ENCODE peak calls at places on chromosomes 6 and 20, in seven cellular contexts. One of them, this sample, is unnamed.
A peak's percentile ranks its signal among the peaks of the same experiment; 100 is the strongest.

GRCh38 chr6:31752739-31753319 is 9.6 kb upstream of the SAPCD1 start:
- DNase-seq in substantia nigra: no peak
- DNase-seq in GOT3: no peak
- DNase-seq in activated CD8-positive, alpha-beta T cell treated with anti-CD3 and anti-CD28 coated beads for 36 hours: no peak
- DNase-seq in astrocyte of the cerebellum: no peak
- DNase-seq in right cardiac atrium: no peak
- DNase-seq in tibial artery: no peak
- DNase-seq in this sample: no peak

GRCh38 chr20:13671500-13672288 is 33.0 kb upstream of the TASP1 start:
- DNase-seq in substantia nigra: no peak
- DNase-seq in GOT3: no peak
- DNase-seq in activated CD8-positive, alpha-beta T cell treated with anti-CD3 and anti-CD28 coated beads for 36 hours: no peak
- DNase-seq in astrocyte of the cerebellum: peak; percentile 55
- DNase-seq in right cardiac atrium: peak; percentile 30
- DNase-seq in tibial artery: no peak
- DNase-seq in this sample: no peak

GRCh38 chr20:62227977-62228958 is 8.2 kb upstream of the HRH3 start:
- DNase-seq in substantia nigra: no peak
- DNase-seq in GOT3: no peak
- DNase-seq in activated CD8-positive, alpha-beta T cell treated with anti-CD3 and anti-CD28 coated beads for 36 hours: no peak
- DNase-seq in astrocyte of the cerebellum: no peak
- DNase-seq in right cardiac atrium: no peak
- DNase-seq in tibial artery: no peak
- DNase-seq in this sample: no peak

GRCh38 chr6:52571099-52571755 is 5.6 kb downstream of the TRAM2 start:
- DNase-seq in substantia nigra: no peak
- DNase-seq in GOT3: no peak
- DNase-seq in activated CD8-positive, alpha-beta T cell treated with anti-CD3 and anti-CD28 coated beads for 36 hours: no peak
- DNase-seq in astrocyte of the cerebellum: no peak
- DNase-seq in right cardiac atrium: no peak
- DNase-seq in tibial artery: peak; percentile 79
- DNase-seq in this sample: no peak

GRCh38 chr20:38842558-38842981 is 37.1 kb downstream of the PPP1R16B start:
- DNase-seq in substantia nigra: no peak
- DNase-seq in GOT3: no peak
- DNase-seq in activated CD8-positive, alpha-beta T cell treated with anti-CD3 and anti-CD28 coated beads for 36 hours: peak; percentile 88
- DNase-seq in astrocyte of the cerebellum: no peak
- DNase-seq in right cardiac atrium: no peak
- DNase-seq in tibial artery: no peak
- DNase-seq in this sample: no peak

GRCh38 chr6:53666271-53666626 is 693 bp upstream of the KLHL31 start:
- DNase-seq in substantia nigra: no peak
- DNase-seq in GOT3: no peak
- DNase-seq in activated CD8-positive, alpha-beta T cell treated with anti-CD3 and anti-CD28 coated beads for 36 hours: no peak
- DNase-seq in astrocyte of the cerebellum: no peak
- DNase-seq in right cardiac atrium: no peak
- DNase-seq in tibial artery: no peak
- DNase-seq in this sample: no peak

GRCh38 chr20:10362674-10363073 is 71.3 kb downstream of the MKKS start:
- DNase-seq in substantia nigra: no peak
- DNase-seq in GOT3: no peak
- DNase-seq in activated CD8-positive, alpha-beta T cell treated with anti-CD3 and anti-CD28 coated beads for 36 hours: no peak
- DNase-seq in astrocyte of the cerebellum: no peak
- DNase-seq in right cardiac atrium: no peak
- DNase-seq in tibial artery: no peak
- DNase-seq in this sample: no peak

GRCh38 chr20:36384022-36384619 is 78.0 kb downstream of the DLGAP4 start:
- DNase-seq in substantia nigra: no peak
- DNase-seq in GOT3: no peak
- DNase-seq in activated CD8-positive, alpha-beta T cell treated with anti-CD3 and anti-CD28 coated beads for 36 hours: peak; percentile 62
- DNase-seq in astrocyte of the cerebellum: no peak
- DNase-seq in right cardiac atrium: no peak
- DNase-seq in tibial artery: no peak
- DNase-seq in this sample: no peak

GRCh38 chr6:24307881-24308280 is 50.0 kb downstream of the DCDC2 start:
- DNase-seq in substantia nigra: no peak
- DNase-seq in GOT3: no peak
- DNase-seq in activated CD8-positive, alpha-beta T cell treated with anti-CD3 and anti-CD28 coated beads for 36 hours: no peak
- DNase-seq in astrocyte of the cerebellum: peak; percentile 32
- DNase-seq in right cardiac atrium: no peak
- DNase-seq in tibial artery: no peak
- DNase-seq in this sample: peak; percentile 72

GRCh38 chr20:48990467-48990866 is 55.6 kb upstream of the CSE1L start:
- DNase-seq in substantia nigra: no peak
- DNase-seq in GOT3: no peak
- DNase-seq in activated CD8-positive, alpha-beta T cell treated with anti-CD3 and anti-CD28 coated beads for 36 hours: no peak
- DNase-seq in astrocyte of the cerebellum: no peak
- DNase-seq in right cardiac atrium: no peak
- DNase-seq in tibial artery: no peak
- DNase-seq in this sample: no peak

GRCh38 chr20:1094706-1095220 is 23.6 kb upstream of the PSMF1 start:
- DNase-seq in substantia nigra: no peak
- DNase-seq in GOT3: no peak
- DNase-seq in activated CD8-positive, alpha-beta T cell treated with anti-CD3 and anti-CD28 coated beads for 36 hours: no peak
- DNase-seq in astrocyte of the cerebellum: no peak
- DNase-seq in right cardiac atrium: no peak
- DNase-seq in tibial artery: no peak
- DNase-seq in this sample: no peak

GRCh38 chr6:163180874-163181541 is 233.5 kb upstream of the QKI start:
- DNase-seq in substantia nigra: peak; percentile 85
- DNase-seq in GOT3: peak; percentile 18
- DNase-seq in activated CD8-positive, alpha-beta T cell treated with anti-CD3 and anti-CD28 coated beads for 36 hours: peak; percentile 35
- DNase-seq in astrocyte of the cerebellum: peak; percentile 22
- DNase-seq in right cardiac atrium: peak; percentile 80
- DNase-seq in tibial artery: peak; percentile 74
- DNase-seq in this sample: peak; percentile 23

GRCh38 chr6:137095651-137096238 is 51.0 kb upstream of the IL20RA start:
- DNase-seq in substantia nigra: no peak
- DNase-seq in GOT3: no peak
- DNase-seq in activated CD8-positive, alpha-beta T cell treated with anti-CD3 and anti-CD28 coated beads for 36 hours: peak; percentile 36
- DNase-seq in astrocyte of the cerebellum: no peak
- DNase-seq in right cardiac atrium: no peak
- DNase-seq in tibial artery: no peak
- DNase-seq in this sample: no peak

GRCh38 chr6:72953901-72954494 is 271.3 kb downstream of the KHDC1L start:
- DNase-seq in substantia nigra: no peak
- DNase-seq in GOT3: no peak
- DNase-seq in activated CD8-positive, alpha-beta T cell treated with anti-CD3 and anti-CD28 coated beads for 36 hours: no peak
- DNase-seq in astrocyte of the cerebellum: no peak
- DNase-seq in right cardiac atrium: no peak
- DNase-seq in tibial artery: no peak
- DNase-seq in this sample: no peak

GRCh38 chr6:88612631-88613030 is 350.8 kb downstream of the RNGTT start:
- DNase-seq in substantia nigra: no peak
- DNase-seq in GOT3: no peak
- DNase-seq in activated CD8-positive, alpha-beta T cell treated with anti-CD3 and anti-CD28 coated beads for 36 hours: no peak
- DNase-seq in astrocyte of the cerebellum: no peak
- DNase-seq in right cardiac atrium: no peak
- DNase-seq in tibial artery: no peak
- DNase-seq in this sample: no peak

GRCh38 chr6:41785689-41786450 is 1.6 kb upstream of the TOMM6 start:
- DNase-seq in substantia nigra: no peak
- DNase-seq in GOT3: no peak
- DNase-seq in activated CD8-positive, alpha-beta T cell treated with anti-CD3 and anti-CD28 coated beads for 36 hours: peak; percentile 18
- DNase-seq in astrocyte of the cerebellum: no peak
- DNase-seq in right cardiac atrium: peak; percentile 55
- DNase-seq in tibial artery: no peak
- DNase-seq in this sample: no peak

This sample was measured in epithelial cell of proximal tubule.